ENCODE peak calls at places on chromosomes 1 and 21, in six cellular contexts. W is fibroblast of mammary gland, J is GM12865, R is IMR-90, F is HL-60, I is lower lobe of right lung. P is an unnamed sample.

GRCh38 chr1:36306210-36306901 is at the start of gene SH3D21:
- DNase-seq in W (peak; percentile 28), J (peak; percentile 50), R (no peak), F (no peak), I (peak; percentile 81), P (no peak)

GRCh38 chr1:55716610-55717009 is 501.4 kb upstream of the USP24 start:
- DNase-seq in W (peak; percentile 55), J (no peak), R (peak; percentile 78), F (no peak), I (no peak), P (no peak)

GRCh38 chr1:39656416-39656815 is 15.5 kb downstream of the NT5C1A start:
- DNase-seq in W (no peak), J (no peak), R (no peak), F (no peak), I (no peak), P (no peak)

GRCh38 chr1:162391790-162392563 is 10.4 kb downstream of the C1orf226 start:
- DNase-seq in W (peak; percentile 61), J (peak; percentile 51), R (peak; percentile 58), F (no peak), I (no peak), P (no peak)

GRCh38 chr21:33042812-33043211 is 17.1 kb downstream of the OLIG2 start:
- DNase-seq in W (peak; percentile 93), J (no peak), R (peak; percentile 97), F (no peak), I (no peak), P (no peak)

GRCh38 chr1:42880384-42880783 is 34.0 kb downstream of the ZNF691 start:
- DNase-seq in W (no peak), J (no peak), R (no peak), F (no peak), I (no peak), P (no peak)

GRCh38 chr1:68459796-68460195 is 10.0 kb upstream of the RPE65 start:
- DNase-seq in W (peak; percentile 62), J (no peak), R (peak; percentile 37), F (no peak), I (no peak), P (no peak)

GRCh38 chr1:246301553-246302250 is 205.4 kb downstream of the SMYD3 start:
- DNase-seq in W (peak; percentile 57), J (no peak), R (no peak), F (no peak), I (no peak), P (no peak)

GRCh38 chr1:6866825-6867224 is 81.6 kb downstream of the CAMTA1 start:
- DNase-seq in W (no peak), J (no peak), R (no peak), F (no peak), I (no peak), P (no peak)

GRCh38 chr1:41325801-41326200 is 35.4 kb upstream of the FOXO6 start:
- DNase-seq in W (no peak), J (no peak), R (no peak), F (no peak), I (no peak), P (no peak)

GRCh38 chr1:227298532-227299174 is 19.6 kb downstream of the CDC42BPA start:
- DNase-seq in W (no peak), J (no peak), R (no peak), F (no peak), I (no peak), P (no peak)

GRCh38 chr1:235648407-235648907 is 1.1 kb downstream of the GNG4 start:
- DNase-seq in W (no peak), J (no peak), R (no peak), F (no peak), I (no peak), P (no peak)

GRCh38 chr1:178310685-178311105 is 186.1 kb downstream of the CLEC20A start:
- DNase-seq in W (peak; percentile 84), J (peak; percentile 44), R (peak; percentile 80), F (peak; percentile 67), I (no peak), P (peak; percentile 13)

GRCh38 chr1:25944986-25945385 is 38.8 kb upstream of the STMN1 start:
- DNase-seq in W (peak; percentile 23), J (no peak), R (peak; percentile 55), F (no peak), I (no peak), P (no peak)

GRCh38 chr1:23922321-23922943 is 9.3 kb upstream of the CNR2 start:
- DNase-seq in W (no peak), J (no peak), R (no peak), F (no peak), I (no peak), P (no peak)

GRCh38 chr21:34730756-34731445 is 62.1 kb downstream of the CLIC6 start:
- DNase-seq in W (no peak), J (no peak), R (no peak), F (no peak), I (no peak), P (no peak)

GRCh38 chr1:107649023-107649422 is 316.0 kb downstream of the VAV3 start:
- DNase-seq in W (no peak), J (no peak), R (peak; percentile 28), F (no peak), I (no peak), P (no peak)

GRCh38 chr1:19764848-19765247 is 34.9 kb downstream of the TMCO4 start:
- DNase-seq in W (peak; percentile 61), J (peak; percentile 9), R (no peak), F (no peak), I (no peak), P (peak; percentile 8)

GRCh38 chr1:5965586-5966131 is 26.6 kb downstream of the NPHP4 start:
- DNase-seq in W (no peak), J (no peak), R (no peak), F (no peak), I (no peak), P (no peak)

GRCh38 chr1:111738436-111739221 is 566 bp downstream of the INKA2 start:
- DNase-seq in W (peak; percentile 51), J (peak; percentile 75), R (peak; percentile 49), F (no peak), I (peak; percentile 81), P (no peak)

GRCh38 chr1:228977741-228978140 is 242.5 kb downstream of the RHOU start:
- DNase-seq in W (no peak), J (no peak), R (no peak), F (no peak), I (no peak), P (no peak)

GRCh38 chr1:32606972-32607371 is 43.4 kb downstream of the ZBTB8OS start:
- DNase-seq in W (no peak), J (no peak), R (no peak), F (no peak), I (no peak), P (no peak)

GRCh38 chr1:32611859-32612188 is 38.5 kb downstream of the ZBTB8OS start:
- DNase-seq in W (no peak), J (no peak), R (no peak), F (no peak), I (no peak), P (no peak)

GRCh38 chr1:32609180-32609579 is 41.2 kb downstream of the ZBTB8OS start:
- DNase-seq in W (no peak), J (no peak), R (no peak), F (no peak), I (no peak), P (no peak)

GRCh38 chr1:32613472-32613871 is 36.9 kb downstream of the ZBTB8OS start:
- DNase-seq in W (no peak), J (no peak), R (no peak), F (no peak), I (no peak), P (no peak)

GRCh38 chr1:32612189-32612881 is 38.0 kb downstream of the ZBTB8OS start:
- DNase-seq in W (peak; percentile 72), J (peak; percentile 75), R (peak; percentile 51), F (no peak), I (peak; percentile 94), P (no peak)
- TF ChIP-seq CTCF in W (peak; percentile 25), J (peak; percentile 12), R (no peak), F (no peak), I (peak; percentile 54), P (peak; percentile 39)

GRCh38 chr1:7931446-7931812 is 9.2 kb downstream of the TNFRSF9 start:
- DNase-seq in W (no peak), J (no peak), R (no peak), F (no peak), I (no peak), P (no peak)

GRCh38 chr1:7930547-7931445 is 9.8 kb downstream of the TNFRSF9 start:
- DNase-seq in W (no peak), J (no peak), R (no peak), F (no peak), I (no peak), P (no peak)

GRCh38 chr1:7932524-7933149 is 8.0 kb downstream of the TNFRSF9 start:
- DNase-seq in W (no peak), J (no peak), R (no peak), F (no peak), I (no peak), P (no peak)

GRCh38 chr1:7928247-7928646 is 12.4 kb downstream of the TNFRSF9 start:
- DNase-seq in W (no peak), J (no peak), R (no peak), F (no peak), I (no peak), P (no peak)

DNA sequence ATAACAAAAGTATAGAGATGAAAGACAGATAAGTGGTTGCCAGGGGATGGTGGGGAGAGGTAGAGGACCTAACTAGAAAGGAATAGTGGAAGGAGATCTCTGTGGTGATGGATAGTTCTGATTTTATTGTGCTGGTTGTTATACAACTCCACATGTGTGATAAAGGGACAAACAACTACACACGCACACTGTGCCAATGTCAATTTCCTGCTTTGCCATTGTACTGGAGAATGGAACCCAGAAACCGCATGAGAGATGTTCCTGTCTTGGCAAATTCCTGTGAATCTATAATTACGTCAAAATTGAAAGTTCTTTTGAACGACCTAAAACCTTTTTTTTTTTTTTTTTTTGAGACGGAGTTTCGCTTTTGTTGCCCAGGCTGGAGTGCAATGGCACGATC is 11.0 kb downstream of the TNFRSF9 start:
- DNase-seq in W (no peak), J (no peak), R (no peak), F (no peak), I (no peak), P (no peak)
- H3K4me3 ChIP-seq in W (no peak overlapping the region), J (no peak overlapping the region), R (no peak overlapping the region), F (no peak overlapping the region), I (no peak overlapping the region), P (no peak overlapping the region)

GRCh38 chr1:97138515-97139032 is 417.0 kb downstream of the PTBP2 start:
- DNase-seq in W (no peak), J (no peak), R (no peak), F (no peak), I (no peak), P (no peak)
- TF ChIP-seq CTCF in W (no peak), J (no peak), R (no peak), F (no peak), I (no peak), P (no peak)

DNA sequence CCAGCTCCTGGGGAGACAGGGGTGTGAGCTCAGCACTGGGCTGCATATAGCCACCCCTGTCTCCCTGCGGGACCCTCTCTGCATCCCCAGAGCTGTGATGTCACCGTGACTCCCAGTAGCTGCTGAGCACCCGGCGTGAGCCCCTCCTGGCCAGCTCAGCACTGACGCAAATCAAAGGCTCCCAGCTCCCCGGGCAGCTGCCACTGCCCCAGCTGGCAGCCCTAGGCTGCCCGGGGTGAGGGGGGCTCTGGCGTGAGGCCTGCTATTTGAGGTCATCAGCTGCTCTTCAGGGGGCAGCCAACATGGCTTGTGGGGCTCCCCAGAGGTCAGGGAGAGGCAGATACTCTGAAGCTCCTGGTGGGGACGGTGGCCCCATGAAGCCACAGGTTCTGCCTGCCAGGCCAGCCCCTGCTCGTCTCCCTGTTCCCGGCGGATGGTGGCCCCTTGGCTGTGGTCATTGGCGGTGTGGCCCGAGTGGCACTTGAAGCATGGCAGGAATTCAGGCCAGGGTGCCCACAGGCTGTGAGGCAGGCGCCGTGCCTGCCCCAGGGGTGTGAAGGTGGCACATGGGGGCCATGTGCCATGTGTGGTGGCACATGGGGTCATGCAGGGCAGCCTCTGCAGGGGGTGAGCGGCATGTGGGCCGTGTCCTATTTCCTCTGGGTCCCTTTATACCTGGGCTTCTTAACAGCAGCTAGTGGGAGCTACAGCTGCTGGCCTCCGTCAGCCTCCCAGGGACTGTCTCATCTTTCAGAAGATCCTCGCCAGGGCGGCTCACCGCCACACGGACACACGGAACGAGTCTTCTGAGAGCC is 85.4 kb downstream of the SIK1 start:
- DNase-seq in W (peak; percentile 34), J (no peak), R (peak; percentile 65), F (no peak), I (no peak), P (no peak)
- H3K4me3 ChIP-seq in W (no peak overlapping the region), J (no peak overlapping the region), R (no peak overlapping the region), F (no peak overlapping the region), I (no peak overlapping the region), P (no peak overlapping the region)